ENCODE peak calls at places on chromosomes 16 and 17, in five cellular contexts. X is tibial nerve, U is upper lobe of right lung, O is prostate gland, V is A549. E is an unnamed sample.

GRCh38 chr16:47475786-47476185 is 14.7 kb downstream of the PHKB start:
- DNase-seq in O (no peak), X (no peak), U (no peak), V (no peak), E (no peak)

GRCh38 chr17:71392715-71393567 is 727.9 kb upstream of the SOX9 start:
- DNase-seq in X (no peak), O (no peak), V (no peak), U (no peak), E (no peak)

GRCh38 chr17:29018788-29019474 is 13.1 kb upstream of the SEZ6 start:
- DNase-seq in V (no peak), U (no peak), O (no peak), X (no peak), E (no peak)

GRCh38 chr16:76946879-76947278 is 244.1 kb upstream of the MON1B start:
- DNase-seq in X (no peak), O (peak; percentile 18), V (peak; percentile 84), U (no peak), E (no peak)

GRCh38 chr17:28912938-28913333 is 10.1 kb upstream of the DHRS13 start:
- DNase-seq in U (no peak), V (no peak), O (no peak), X (no peak), E (no peak)

GRCh38 chr17:41920580-41920955 is 1.8 kb upstream of the ACLY start:
- DNase-seq in X (no peak), V (no peak), U (no peak), O (no peak), E (no peak)

GRCh38 chr17:62064791-62065563 is at the start of gene MED13:
- DNase-seq in X (peak; percentile 37), O (peak; percentile 61), U (peak; percentile 89), V (peak; percentile 69), E (peak; percentile 53)

GRCh38 chr17:7476474-7476873 is 3.0 kb downstream of the ZBTB4 start:
- DNase-seq in V (peak; percentile 58), U (no peak), O (no peak), X (no peak), E (no peak)

GRCh38 chr16:13390093-13390985 is 488.9 kb downstream of the SHISA9 start:
- DNase-seq in V (no peak), U (no peak), O (no peak), X (no peak), E (no peak)

GRCh38 chr17:64992325-64992802 is 64.2 kb downstream of the GNA13 start:
- DNase-seq in V (peak; percentile 86), U (no peak), X (no peak), O (no peak), E (no peak)

GRCh38 chr17:46788300-46788699 is 30.2 kb downstream of the WNT3 start:
- DNase-seq in V (no peak), X (no peak), U (no peak), O (no peak), E (no peak)

GRCh38 chr16:71923941-71924690 is 28.8 kb downstream of the IST1 start:
- DNase-seq in U (no peak), O (no peak), X (no peak), V (no peak), E (no peak)

GRCh38 chr16:53129281-53130192 is 74.7 kb downstream of the CHD9 start:
- DNase-seq in O (peak; percentile 11), X (no peak), U (no peak), V (no peak), E (no peak)

GRCh38 chr16:57889960-57890751 is 80.8 kb downstream of the CNGB1 start:
- DNase-seq in O (no peak), V (no peak), U (no peak), X (no peak), E (no peak)

GRCh38 chr16:79092846-79093245 is 507.7 kb downstream of the MAF start:
- DNase-seq in O (no peak), V (no peak), X (no peak), U (no peak), E (no peak)

GRCh38 chr17:17144916-17145665 is 61.0 kb downstream of the PLD6 start:
- DNase-seq in X (no peak), O (no peak), V (no peak), U (no peak), E (no peak)

GRCh38 chr17:34307110-34307509 is 12.1 kb upstream of the CCL8 start:
- DNase-seq in O (no peak), V (no peak), X (peak; percentile 30), U (no peak), E (no peak)

GRCh38 chr17:40564195-40564882 is 933 bp downstream of the CCR7 start:
- DNase-seq in U (no peak), V (no peak), O (no peak), X (no peak), E (peak; percentile 45)

GRCh38 chr17:17179371-17179827 is 26.7 kb downstream of the PLD6 start:
- DNase-seq in V (no peak), O (no peak), X (no peak), U (no peak), E (no peak)

GRCh38 chr17:29393451-29393850 is 3.3 kb downstream of the TAOK1 start:
- DNase-seq in O (no peak), V (no peak), U (no peak), X (no peak), E (no peak)

GRCh38 chr17:74833501-74834361 is 26.0 kb downstream of the GRIN2C start:
- DNase-seq in O (no peak), X (no peak), U (no peak), V (no peak), E (no peak)

GRCh38 chr17:28925912-28926365 is 23.1 kb upstream of the DHRS13 start:
- DNase-seq in O (no peak), U (no peak), V (no peak), X (no peak), E (peak; percentile 41)

GRCh38 chr16:86929149-86929871 is 351.0 kb downstream of the FOXL1 start:
- DNase-seq in X (no peak), O (no peak), U (no peak), V (no peak), E (no peak)

GRCh38 chr17:79607941-79608728 is 2.7 kb downstream of the RBFOX3 start:
- DNase-seq in X (no peak), O (no peak), U (no peak), V (no peak), E (no peak)

GRCh38 chr17:7479389-7480192 is at the start of gene ZBTB4:
- DNase-seq in O (peak; percentile 62), V (peak; percentile 60), U (peak; percentile 87), X (no peak), E (peak; percentile 58)

GRCh38 chr17:10737168-10737622 is 7.4 kb upstream of the TMEM220 start:
- DNase-seq in O (peak; percentile 85), U (peak; percentile 79), V (peak; percentile 72), X (peak; percentile 26), E (no peak)

GRCh38 chr16:2200313-2200712 is 3.9 kb upstream of the CASKIN1 start:
- DNase-seq in O (no peak), U (no peak), X (no peak), V (no peak), E (no peak)

GRCh38 chr16:85898521-85899442 is at the start of gene IRF8:
- DNase-seq in V (no peak), O (peak; percentile 17), U (peak; percentile 91), X (peak; percentile 46), E (no peak)

GRCh38 chr16:35744716-35745115 is 2285.3 kb downstream of the TP53TG3F start:
- DNase-seq in X (no peak), O (no peak), U (no peak), V (no peak), E (no peak)

GRCh38 chr17:22515599-22515998 is 823.3 kb downstream of the KCNJ18 start:
- DNase-seq in V (no peak), U (no peak), X (no peak), O (no peak), E (no peak)
- H3K9me3 ChIP-seq in V (no peaks in the 10 kb centered on the region), U (no peaks in the 10 kb centered on the region), X (no peaks in the 10 kb centered on the region), O (no peaks in the 10 kb centered on the region), E (no peaks in the 10 kb centered on the region)

DNA sequence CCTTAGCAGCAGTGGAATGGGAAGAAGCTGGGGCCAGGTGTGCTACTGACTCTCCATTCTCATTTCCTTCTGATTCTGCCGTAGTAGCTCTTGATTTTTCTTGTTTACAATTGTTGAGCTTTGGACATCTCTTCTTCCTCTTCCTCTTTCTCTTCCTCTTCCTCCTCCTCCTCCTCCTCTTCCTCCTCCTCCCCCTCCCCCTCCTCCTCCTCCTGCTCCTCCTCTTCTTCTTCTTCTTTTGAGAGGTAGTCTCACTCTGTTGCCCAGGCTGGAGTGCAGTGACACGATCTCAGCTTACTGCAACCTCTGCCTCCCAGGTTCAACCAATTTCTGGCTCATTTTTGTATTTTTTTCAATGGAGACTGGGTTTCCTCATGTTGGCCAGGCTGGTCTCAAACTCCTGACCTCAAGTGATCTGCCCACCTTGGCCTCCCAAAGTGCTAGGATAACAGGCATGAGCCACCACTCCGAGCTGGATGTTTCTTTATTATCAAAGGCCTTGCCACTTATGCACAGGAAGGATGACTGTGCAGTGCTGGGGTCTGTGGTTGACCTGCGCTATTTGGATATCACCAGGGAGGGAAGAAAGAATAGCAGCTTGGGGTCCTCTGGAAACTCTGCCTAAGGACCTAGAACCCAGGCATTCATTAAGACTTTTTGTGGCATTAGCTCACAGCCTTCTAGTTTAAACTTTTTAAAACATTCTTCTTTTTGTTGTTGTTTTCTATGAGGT is 127.8 kb upstream of the KCNJ16 start:
- DNase-seq in U (no peak), V (no peak), X (no peak), O (no peak), E (no peak)
- H3K9me3 ChIP-seq in U (no peaks in the 10 kb centered on the region), V (no peaks in the 10 kb centered on the region), X (no peaks in the 10 kb centered on the region), O (no peaks in the 10 kb centered on the region), E (peaks cover 3% of the 10 kb centered on the region)

GRCh38 chr16:75147968-75148310 is 385 bp upstream of the ZFP1 start:
- DNase-seq in X (no peak), V (no peak), O (no peak), U (no peak), E (no peak)
- H3K9me3 ChIP-seq in X (no peaks in the 10 kb centered on the region), V (peaks cover 28% of the 10 kb centered on the region), O (no peaks in the 10 kb centered on the region), U (peaks cover 9% of the 10 kb centered on the region), E (peaks cover 3% of the 10 kb centered on the region)

DNA sequence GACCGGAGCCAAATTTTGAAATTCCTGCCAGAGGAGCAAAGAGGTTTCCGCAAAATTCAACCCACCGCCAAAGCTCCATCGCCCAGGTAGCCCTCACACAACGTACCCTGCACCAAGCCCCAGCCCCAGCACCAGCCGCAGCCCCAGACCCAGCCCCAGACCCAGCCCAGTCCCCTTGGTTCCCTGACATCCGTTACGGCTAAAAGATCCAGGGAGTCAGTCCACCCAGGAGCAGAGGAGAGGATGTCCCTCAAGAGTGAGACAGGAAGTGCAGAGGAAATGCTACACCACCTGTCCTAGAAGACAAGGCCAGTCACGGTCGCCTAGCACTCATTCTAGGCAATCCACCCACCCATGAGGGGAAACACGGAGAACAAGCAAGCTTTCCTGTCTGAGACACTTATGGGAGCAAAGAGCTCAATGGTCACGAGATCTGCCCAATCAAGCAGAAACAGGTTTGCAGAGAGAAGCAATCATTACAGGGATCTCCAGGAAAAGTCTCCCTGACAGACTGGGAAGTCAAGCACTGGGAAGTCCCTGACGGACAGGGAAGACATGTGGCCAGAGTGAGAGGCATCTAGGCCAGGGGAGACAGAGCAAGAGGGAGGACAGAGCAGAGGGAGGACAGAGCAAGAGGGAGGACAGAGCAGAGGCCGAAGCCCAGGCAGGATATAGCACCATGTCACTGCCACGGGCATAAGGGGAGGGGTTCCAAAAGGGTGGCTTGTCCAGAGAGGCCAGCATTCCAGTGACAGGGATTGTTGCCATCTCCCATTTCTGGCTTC is 15.0 kb upstream of the KCNJ18 start:
- DNase-seq in V (no peak), U (no peak), X (no peak), O (no peak), E (no peak)
- H3K9me3 ChIP-seq in V (no peaks in the 10 kb centered on the region), U (no peaks in the 10 kb centered on the region), X (no peaks in the 10 kb centered on the region), O (no peaks in the 10 kb centered on the region), E (no peaks in the 10 kb centered on the region)